ENCODE peak calls at places on chromosomes 11 and 22, in eight cellular contexts. D is HepG2, P is suprapubic skin, O is sigmoid colon, Z is GM12878, B is stomach, A is SK-N-SH, L is H1. Y is an unnamed sample.

GRCh38 chr22:44224166-44224565 is 43.4 kb downstream of the PARVG start:
- DNase-seq in D (no peak), P (no peak), O (peak), Z (no peak), B (no peak), A (no peak), L (no peak), Y (no peak)

GRCh38 chr11:34178422-34178821 is 73.0 kb downstream of the NAT10 start:
- DNase-seq in D (no peak), P (no peak), O (no peak), Z (no peak), B (no peak), A (no peak), L (no peak), Y (no peak)

GRCh38 chr11:22879615-22880014 is 19.3 kb upstream of the CCDC179 start:
- DNase-seq in D (no peak), P (no peak), O (no peak), Z (no peak), B (no peak), A (no peak), L (no peak), Y (no peak)

GRCh38 chr11:84757711-84758110 is 869.4 kb downstream of the DLG2 start:
- DNase-seq in D (no peak), P (no peak), O (no peak), Z (no peak), B (no peak), A (no peak), L (no peak), Y (no peak)

GRCh38 chr11:46183819-46184218 is 62.6 kb upstream of the PHF21A start:
- DNase-seq in D (no peak), P (no peak), O (no peak), Z (no peak), B (no peak), A (no peak), L (no peak), Y (no peak)

GRCh38 chr22:42889290-42889689 is 32.2 kb upstream of the ARFGAP3 start:
- DNase-seq in D (no peak), P (no peak), O (no peak), Z (peak), B (no peak), A (no peak), L (no peak), Y (no peak)

GRCh38 chr11:113907155-113907554 is 2.6 kb downstream of the HTR3B start:
- DNase-seq in D (no peak), P (no peak), O (no peak), Z (no peak), B (no peak), A (no peak), L (no peak), Y (no peak)

GRCh38 chr22:30816413-30816812 is 121.7 kb downstream of the OSBP2 start:
- DNase-seq in D (no peak), P (no peak), O (no peak), Z (no peak), B (no peak), A (no peak), L (no peak), Y (no peak)

GRCh38 chr11:86442827-86443226 is 68.1 kb downstream of the CCDC81 start:
- DNase-seq in D (no peak), P (no peak), O (no peak), Z (no peak), B (no peak), A (no peak), L (no peak), Y (no peak)

GRCh38 chr11:62602141-62603071 is 741 bp upstream of the MTA2 start:
- DNase-seq in D (no peak), P (peak), O (peak), Z (no peak), B (peak), A (peak), L (no peak), Y (peak)

GRCh38 chr11:10818594-10818993 is 9.9 kb upstream of the EIF4G2 start:
- DNase-seq in D (no peak), P (no peak), O (no peak), Z (no peak), B (no peak), A (no peak), L (no peak), Y (no peak)
- TF ChIP-seq EP300 in D (no peak), P (no peak), O (no peak), Z (no peak), B (no peak), A (no peak), L (no peak), Y (no peak)

DNA sequence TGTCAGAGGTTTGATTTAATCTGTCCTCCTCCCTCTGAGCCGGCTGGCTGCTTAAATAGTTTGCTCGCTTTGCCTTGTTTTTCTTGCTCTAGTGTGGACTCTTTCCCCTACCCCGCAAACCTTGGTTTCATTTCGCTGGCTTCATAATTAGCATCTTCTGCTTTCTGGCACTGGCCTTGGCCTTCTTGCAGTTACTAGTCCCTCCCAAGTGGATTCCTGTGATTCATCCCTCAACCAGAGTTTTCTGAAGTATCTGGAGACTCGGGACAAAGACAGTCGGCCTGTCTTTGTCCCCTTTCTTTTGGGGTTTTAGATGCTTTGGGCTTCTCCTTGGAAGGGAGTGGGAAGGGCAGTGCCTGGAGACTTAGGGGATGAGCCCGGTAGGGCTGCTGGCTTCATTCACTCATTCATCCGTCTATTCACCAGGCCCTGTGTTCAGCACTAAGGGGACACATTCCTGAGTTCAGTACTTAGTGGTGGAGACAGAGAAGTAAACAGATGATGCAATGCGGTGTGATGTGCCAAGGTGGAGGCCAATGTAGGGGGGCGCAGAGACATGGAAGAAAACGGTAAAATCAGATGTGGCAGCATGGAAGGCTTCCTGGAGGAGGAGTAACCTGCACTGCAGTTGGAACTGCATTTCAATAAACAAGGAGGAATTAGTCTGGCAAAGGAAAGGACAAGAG is 21.1 kb downstream of the GRIK4 start:
- DNase-seq in D (peak), P (no peak), O (no peak), Z (no peak), B (no peak), A (no peak), L (no peak), Y (no peak)
- H3K4me3 ChIP-seq in D (no peak), P (no peak), O (no peak), Z (no peak), B (no peak), A (no peak), L (no peak), Y (no peak)

DNA sequence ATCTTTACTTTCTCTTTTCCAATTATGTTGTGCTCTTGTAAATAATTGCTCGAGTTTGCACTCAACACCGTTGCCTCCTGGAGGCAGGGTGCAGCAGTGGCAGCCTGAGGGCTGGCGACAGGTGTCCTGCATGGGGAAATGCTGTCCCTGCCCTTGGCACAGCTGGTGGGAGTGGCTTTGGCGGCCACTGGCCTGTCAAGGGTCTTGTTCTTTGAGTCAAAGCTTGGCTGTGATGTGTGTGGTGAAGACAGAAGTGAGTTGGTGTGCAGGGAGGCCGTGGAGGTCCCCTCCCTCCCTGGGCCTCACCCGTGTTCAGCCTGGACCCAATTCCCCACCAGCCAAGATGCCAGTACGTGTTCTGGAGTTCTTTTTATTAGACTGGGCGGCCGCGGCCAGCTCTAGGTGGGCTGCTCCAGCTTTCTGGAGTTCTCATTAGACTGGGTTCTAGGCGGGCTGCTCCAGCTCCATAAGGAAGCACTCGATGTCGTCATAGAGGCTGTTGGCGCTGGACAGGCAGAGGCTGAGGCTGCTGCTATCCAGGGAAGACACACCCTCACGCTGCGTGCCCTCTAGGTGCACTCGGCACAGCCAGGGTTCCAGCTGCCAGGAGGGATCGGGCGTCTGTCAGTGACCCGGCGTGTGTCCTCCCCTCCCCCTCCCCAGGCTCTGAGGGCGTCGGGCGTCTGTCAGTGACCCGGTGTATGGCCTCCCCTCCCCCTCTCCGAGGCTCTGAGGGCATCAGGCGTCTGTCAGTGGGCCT is 3.4 kb downstream of the IRF7 start:
- DNase-seq in D (peak), P (peak), O (no peak), Z (no peak), B (peak), A (no peak), L (no peak), Y (peak)
- TF ChIP-seq POLR2AphosphoS5 in D (no peak), P (no peak), O (no peak), Z (peak), B (no peak), A (no peak), L (no peak), Y (peak)

GRCh38 chr22:39237276-39238123 is 7.3 kb downstream of the PDGFB start:
- DNase-seq in D (no peak), P (no peak), O (no peak), Z (no peak), B (peak), A (no peak), L (no peak), Y (no peak)

GRCh38 chr22:39238561-39238960 is 6.2 kb downstream of the PDGFB start:
- DNase-seq in D (no peak), P (no peak), O (no peak), Z (no peak), B (no peak), A (no peak), L (no peak), Y (no peak)

GRCh38 chr22:39238124-39238466 is 6.7 kb downstream of the PDGFB start:
- DNase-seq in D (no peak), P (no peak), O (no peak), Z (no peak), B (no peak), A (no peak), L (no peak), Y (no peak)

GRCh38 chr22:39234867-39235687 is 9.7 kb downstream of the PDGFB start:
- DNase-seq in D (no peak), P (peak), O (no peak), Z (no peak), B (peak), A (no peak), L (no peak), Y (peak)

GRCh38 chr22:39236321-39237275 is 8.2 kb downstream of the PDGFB start:
- DNase-seq in D (no peak), P (no peak), O (no peak), Z (peak), B (peak), A (no peak), L (no peak), Y (peak)
- TF ChIP-seq EP300 in D (no peak), P (no peak), O (no peak), Z (peak), B (no peak), A (no peak), L (no peak), Y (no peak)

Y was measured in transverse colon.